ENCODE peak calls at places on chromosomes 7 and 10, in six cellular contexts. U is ovary, D is stomach, E is esophagus muscularis mucosa, J is suprapubic skin, X is A549. L is an unnamed sample.

GRCh38 chr7:138875794-138876193 is 77.8 kb upstream of the ATP6V0A4 start:
- DNase-seq in U (no peak), D (no peak), E (no peak), J (no peak), X (no peak), L (no peak)

GRCh38 chr10:133324198-133324792 is 12.4 kb downstream of the CALY start:
- DNase-seq in U (no peak), D (peak; percentile 87), E (no peak), J (no peak), X (peak; percentile 77), L (peak; percentile 84)

GRCh38 chr7:22125436-22125835 is 179.7 kb upstream of the CDCA7L start:
- DNase-seq in U (no peak), D (no peak), E (no peak), J (no peak), X (no peak), L (no peak)

GRCh38 chr10:57624066-57624465 is 643.6 kb downstream of the IPMK start:
- DNase-seq in U (no peak), D (no peak), E (no peak), J (no peak), X (peak; percentile 4), L (no peak)

GRCh38 chr10:66782776-66783175 is 143.1 kb upstream of the LRRTM3 start:
- DNase-seq in U (no peak), D (no peak), E (no peak), J (no peak), X (no peak), L (no peak)

GRCh38 chr10:132107947-132108877 is 42.5 kb downstream of the JAKMIP3 start:
- DNase-seq in U (peak; percentile 12), D (peak; percentile 16), E (no peak), J (no peak), X (no peak), L (no peak)

GRCh38 chr7:102914585-102914984 is 1.8 kb downstream of the LRRC17 start:
- DNase-seq in U (peak; percentile 88), D (no peak), E (no peak), J (no peak), X (no peak), L (no peak)

GRCh38 chr10:119535837-119536507 is 6.5 kb downstream of the RGS10 start:
- DNase-seq in U (no peak), D (no peak), E (no peak), J (no peak), X (no peak), L (no peak)

GRCh38 chr7:50382455-50382854 is 67.7 kb downstream of the FIGNL1 start:
- DNase-seq in U (no peak), D (no peak), E (no peak), J (no peak), X (no peak), L (no peak)

GRCh38 chr10:4061441-4061951 is 276.5 kb upstream of the KLF6 start:
- DNase-seq in U (no peak), D (no peak), E (no peak), J (peak; percentile 90), X (no peak), L (peak; percentile 80)

GRCh38 chr7:371779-372545 is 82.0 kb downstream of the FOXL3 start:
- DNase-seq in U (peak; percentile 11), D (peak; percentile 25), E (no peak), J (peak; percentile 71), X (peak; percentile 18), L (peak; percentile 7)

GRCh38 chr7:96591900-96592676 is 117.6 kb downstream of the SEM1 start:
- DNase-seq in U (no peak), D (no peak), E (no peak), J (no peak), X (no peak), L (no peak)

GRCh38 chr10:1253476-1254353 is 197.5 kb downstream of the WDR37 start:
- DNase-seq in U (no peak), D (no peak), E (no peak), J (no peak), X (no peak), L (no peak)

GRCh38 chr7:70695804-70696104 is 436.2 kb upstream of the GALNT17 start:
- DNase-seq in U (no peak), D (no peak), E (no peak), J (no peak), X (no peak), L (no peak)

GRCh38 chr7:137774793-137775201 is 72.0 kb downstream of the DGKI start:
- DNase-seq in U (no peak), D (no peak), E (no peak), J (no peak), X (no peak), L (no peak)

DNA sequence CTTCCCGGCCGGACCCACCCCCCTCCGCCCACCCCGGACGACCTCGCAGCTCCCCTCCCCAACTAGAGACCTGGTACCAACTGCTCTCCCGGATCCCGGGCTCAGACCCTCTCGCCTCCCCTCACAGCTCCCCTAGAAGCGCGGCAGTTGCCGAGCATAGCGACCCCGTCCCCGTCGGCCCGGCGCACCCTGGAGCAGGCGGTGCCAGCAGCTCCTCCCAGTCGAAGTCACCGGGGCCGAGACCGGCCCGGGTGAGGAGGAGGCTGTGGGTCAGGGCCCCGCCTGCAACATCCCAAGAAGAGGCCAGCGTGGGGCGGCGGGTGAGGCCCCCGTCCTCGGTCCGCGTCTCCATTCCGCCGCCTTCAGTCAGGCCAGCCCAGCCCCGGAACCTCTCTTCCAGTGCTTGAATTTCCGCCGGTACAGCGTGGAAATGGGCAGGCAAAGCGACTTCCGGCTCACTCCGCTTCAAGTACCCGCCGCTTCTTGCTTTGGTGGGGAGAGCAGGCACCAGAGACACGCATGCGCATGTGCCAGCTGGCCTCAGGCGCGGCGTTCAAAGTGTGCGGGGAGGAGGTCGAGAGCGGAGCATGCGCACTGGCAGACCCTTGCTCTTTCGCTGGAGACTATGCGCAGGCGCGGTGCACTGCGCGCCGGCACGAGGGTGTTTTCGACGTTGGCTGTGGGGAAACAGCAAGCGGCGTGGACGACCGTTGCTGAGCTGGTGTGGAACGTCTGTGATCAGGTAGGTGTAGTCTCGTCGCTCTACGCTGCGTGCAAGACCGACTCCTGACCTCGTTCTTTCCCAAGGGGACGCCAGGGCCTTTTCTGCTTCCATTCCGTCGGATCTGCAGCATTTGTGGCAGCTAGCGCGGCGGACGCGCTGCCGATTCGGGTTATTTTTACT is at the start of gene C10orf88:
- DNase-seq in U (peak; percentile 96), D (peak; percentile 97), E (peak; percentile 98), J (peak; percentile 97), X (peak; percentile 99), L (peak; percentile 97)
- TF ChIP-seq EP300 in U (no peak), D (no peak), E (no peak), J (no peak), X (no peak), L (no peak)

GRCh38 chr7:34275629-34276028 is 370.3 kb downstream of the BMPER start:
- DNase-seq in U (no peak), D (no peak), E (no peak), J (no peak), X (no peak), L (no peak)

GRCh38 chr7:34277801-34278195 is 372.5 kb downstream of the BMPER start:
- DNase-seq in U (no peak), D (no peak), E (no peak), J (no peak), X (no peak), L (no peak)

GRCh38 chr7:34281260-34281659 is 375.9 kb downstream of the BMPER start:
- DNase-seq in U (no peak), D (no peak), E (no peak), J (no peak), X (peak; percentile 32), L (peak; percentile 8)

GRCh38 chr7:34282271-34282670 is 375.7 kb upstream of the NPSR1 start:
- DNase-seq in U (no peak), D (no peak), E (no peak), J (no peak), X (no peak), L (no peak)

DNA sequence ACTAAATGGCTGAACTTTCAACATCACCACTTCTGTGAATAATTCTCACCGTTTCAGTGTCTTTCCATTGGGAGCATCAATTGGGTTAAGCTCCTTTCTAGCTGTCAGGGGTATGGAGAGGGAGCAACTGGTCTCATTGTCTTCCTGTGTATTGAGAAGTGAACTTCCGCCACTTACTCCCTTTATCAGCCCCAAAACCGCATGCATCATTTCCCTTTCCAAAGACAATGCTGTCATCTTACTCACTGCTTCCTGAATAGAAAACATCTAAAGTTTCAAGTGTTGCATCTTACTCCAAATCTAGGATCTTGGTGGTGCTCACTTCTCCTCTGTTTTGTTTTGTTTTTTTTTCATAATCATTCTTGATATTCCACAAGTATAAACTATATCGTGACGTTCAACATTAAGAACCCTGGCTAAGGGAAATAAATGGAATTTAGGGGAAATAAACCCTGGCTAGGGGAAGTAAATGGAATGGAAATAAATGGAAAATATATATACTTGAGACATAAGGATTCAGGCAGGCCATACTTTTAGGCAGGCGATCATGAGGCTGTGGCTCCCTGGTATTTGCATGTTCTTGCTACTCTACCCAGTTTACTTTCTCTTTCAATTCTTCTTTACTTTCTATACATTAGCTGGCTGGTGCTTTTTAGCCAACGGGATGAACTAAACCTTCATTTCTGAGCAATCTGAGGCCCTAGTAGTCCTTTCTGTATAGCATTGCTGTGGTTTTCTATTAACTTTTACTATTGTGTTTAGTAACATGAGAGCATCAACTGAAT is 371.9 kb downstream of the BMPER start:
- DNase-seq in U (no peak), D (no peak), E (no peak), J (no peak), X (no peak), L (no peak)
- TF ChIP-seq POLR2A in U (no peak), D (no peak), E (no peak), J (no peak), X (no peak), L (no peak)

DNA sequence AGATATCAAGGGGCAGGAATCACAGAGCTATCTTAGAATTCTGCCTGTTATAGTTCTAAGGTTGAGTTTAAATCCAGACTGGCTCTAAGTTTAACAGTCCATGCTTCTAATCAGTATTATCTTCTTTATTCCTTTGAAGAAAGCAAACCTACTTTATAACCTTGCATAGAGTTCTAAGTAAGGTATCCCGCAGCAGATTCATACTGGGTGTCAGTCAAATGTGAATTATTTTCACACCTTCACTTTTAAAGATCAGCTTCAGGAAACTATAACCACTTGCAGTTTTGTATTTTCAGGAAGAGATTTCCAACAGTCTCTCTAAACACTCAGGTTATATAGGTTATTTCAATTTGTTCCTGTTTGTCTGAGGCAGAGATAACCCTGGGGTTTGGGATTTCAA is 21.2 kb downstream of the STAMBPL1 start:
- DNase-seq in U (no peak), D (no peak), E (no peak), J (no peak), X (no peak), L (no peak)
- H3K27ac ChIP-seq in U (no peak overlapping the region), D (peak overlapping the region; percentile 45), E (no peak overlapping the region), J (no peak overlapping the region), X (no peak overlapping the region), L (peak overlapping the region; percentile 85)

DNA sequence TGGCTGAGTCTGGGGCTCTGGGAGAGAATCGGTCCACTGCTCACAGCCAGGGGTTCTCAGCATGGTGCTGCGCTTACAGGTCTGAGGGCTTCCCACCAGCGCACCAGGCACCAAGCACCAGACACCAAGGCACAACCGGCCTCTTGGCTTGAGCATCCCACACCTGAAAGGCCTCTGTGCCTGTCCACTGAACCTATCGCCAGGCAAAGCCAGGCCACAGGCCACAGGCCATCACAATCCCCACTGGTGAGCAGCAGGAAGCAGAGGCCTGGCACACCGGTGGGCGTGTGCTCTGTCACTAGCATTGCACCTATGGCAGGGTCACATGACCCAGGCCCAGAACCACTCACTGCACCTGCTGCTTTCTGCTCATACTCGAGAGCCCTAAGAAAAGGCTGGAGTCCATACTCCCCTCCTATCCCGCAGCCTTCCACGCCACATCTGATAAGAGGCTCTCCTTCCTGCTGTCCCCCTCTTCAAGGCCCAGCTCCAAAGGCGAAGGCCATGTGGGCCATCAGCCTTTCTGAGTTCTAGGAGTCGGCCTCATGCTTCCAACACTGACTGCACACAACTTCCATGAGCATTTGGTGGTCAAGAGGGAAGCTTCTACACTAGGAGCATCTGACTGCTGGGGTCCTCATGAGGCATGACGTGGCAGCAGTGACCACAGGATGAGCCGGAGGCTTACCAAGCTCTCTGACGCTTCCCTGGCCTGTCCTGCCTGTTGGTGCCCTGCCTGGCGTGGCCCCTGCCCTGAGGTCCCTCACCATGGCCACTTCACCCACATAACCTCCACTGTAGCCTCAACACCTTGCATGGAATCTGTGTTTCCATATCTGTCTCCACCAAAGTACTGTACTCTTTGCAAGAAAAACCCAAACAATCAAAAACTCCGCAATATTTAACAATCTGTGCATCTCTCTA is 166.4 kb downstream of the TNS3 start:
- DNase-seq in U (peak; percentile 11), D (no peak), E (no peak), J (peak; percentile 57), X (no peak), L (no peak)
- TF ChIP-seq EP300 in U (no peak), D (no peak), E (no peak), J (no peak), X (no peak), L (no peak)